ENCODE peak calls at places on chromosomes 13 and 19, in nine cellular contexts. E, V, R, X, Y, C, I, L and M are unnamed samples. For H3K4me1, the result is how much of the 10 kb centered on the place peaks cover.

GRCh38 chr19:36775768-36776167 is 3.2 kb upstream of the ZNF850 start:
- DNase-seq in V (no peak), E (no peak), Y (no peak), I (no peak), R (no peak), C (no peak), L (peak), X (peak), M (no peak)

GRCh38 chr19:32273483-32273882 is 71.9 kb upstream of the ZNF507 start:
- DNase-seq in V (no peak), R (no peak), E (no peak), X (no peak), C (no peak), Y (no peak), L (no peak), I (no peak), M (no peak)

GRCh38 chr13:51585234-51585672 is 991 bp downstream of the WDFY2 start:
- DNase-seq in L (no peak), R (no peak), X (no peak), I (no peak), E (no peak), C (no peak), Y (no peak), V (no peak), M (no peak)

GRCh38 chr13:31875134-31875533 is 135.8 kb downstream of the RXFP2 start:
- DNase-seq in E (no peak), I (no peak), L (no peak), C (no peak), Y (no peak), X (no peak), V (no peak), R (no peak), M (no peak)

GRCh38 chr13:75993823-75994222 is 357.7 kb downstream of the LMO7 start:
- DNase-seq in V (no peak), C (no peak), L (no peak), I (no peak), X (no peak), Y (no peak), R (peak), E (no peak), M (no peak)

GRCh38 chr13:31073859-31074718 is 87.6 kb downstream of the HSPH1 start:
- DNase-seq in Y (no peak), I (no peak), X (no peak), C (no peak), E (no peak), L (no peak), V (no peak), R (no peak), M (no peak)

GRCh38 chr13:98450495-98451167 is 126.3 kb downstream of the STK24 start:
- DNase-seq in L (peak), R (no peak), Y (no peak), E (no peak), C (no peak), X (peak), V (peak), I (peak), M (no peak)

GRCh38 chr19:7333198-7334118 is 15.3 kb upstream of the ARHGEF18 start:
- DNase-seq in Y (no peak), C (no peak), E (no peak), V (peak), I (no peak), L (no peak), X (peak), R (peak), M (no peak)

GRCh38 chr19:44747739-44748425 is 626 bp upstream of the BCL3 start:
- DNase-seq in E (no peak), R (peak), L (peak), C (peak), Y (peak), V (peak), X (peak), I (peak), M (no peak)

GRCh38 chr13:32415019-32415418 is 12.9 kb downstream of the N4BP2L1 start:
- DNase-seq in V (no peak), C (peak), I (no peak), Y (no peak), X (no peak), L (no peak), R (peak), E (no peak), M (no peak)

GRCh38 chr19:46603195-46603637 is 2.1 kb downstream of the CALM3 start:
- DNase-seq in E (no peak), V (peak), C (peak), X (peak), L (no peak), Y (peak), I (no peak), R (no peak), M (no peak)
- H3K27ac ChIP-seq in E (peak), V (peak), C (peak), X (peak), L (peak), Y (peak), I (peak), R (no peak), M (peak)

DNA sequence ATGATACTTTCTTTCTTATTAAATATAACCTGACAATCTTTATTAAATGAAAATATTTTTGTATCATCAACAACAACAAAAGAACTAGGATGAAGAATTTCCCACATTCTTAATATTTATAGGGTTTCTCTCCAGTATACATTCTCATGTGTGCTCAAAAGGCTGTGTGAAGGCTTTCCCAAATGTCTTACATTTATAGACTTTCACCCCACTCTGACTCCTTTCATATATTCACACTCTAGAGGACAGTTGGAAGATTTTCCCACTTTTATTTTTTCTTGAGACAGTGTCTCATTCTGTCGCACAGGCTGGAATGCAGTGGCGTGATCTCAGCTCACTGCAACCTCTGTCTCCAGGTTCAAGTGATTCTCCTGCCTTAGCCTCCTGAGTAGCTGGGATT is 22.4 kb downstream of the ZNF14 start:
- DNase-seq in L (no peak), R (no peak), E (no peak), Y (no peak), X (no peak), V (no peak), I (no peak), C (no peak), M (no peak)
- H3K4me3 ChIP-seq in L (no peak), R (peak), E (no peak), Y (no peak), X (no peak), V (no peak), I (no peak), C (no peak), M (no peak)

GRCh38 chr13:111211789-111212516 is 96.8 kb downstream of the ARHGEF7 start:
- DNase-seq in C (no peak), X (no peak), Y (no peak), L (no peak), E (no peak), V (no peak), R (no peak), I (no peak), M (no peak)

GRCh38 chr13:111210488-111210887 is 95.4 kb downstream of the ARHGEF7 start:
- DNase-seq in L (peak), R (peak), E (no peak), X (no peak), C (no peak), I (no peak), Y (no peak), V (peak), M (no peak)

GRCh38 chr13:111209613-111210012 is 94.5 kb downstream of the ARHGEF7 start:
- DNase-seq in Y (no peak), X (no peak), I (no peak), L (no peak), E (no peak), C (no peak), V (no peak), R (no peak), M (no peak)

GRCh38 chr13:111210082-111210481 is 95.0 kb downstream of the ARHGEF7 start:
- DNase-seq in E (no peak), X (no peak), L (no peak), V (no peak), I (no peak), R (no peak), Y (no peak), C (no peak), M (no peak)

GRCh38 chr13:111210945-111211469 is 95.9 kb downstream of the ARHGEF7 start:
- DNase-seq in C (no peak), V (no peak), X (no peak), E (no peak), I (no peak), Y (no peak), R (no peak), L (no peak), M (no peak)
- H3K4me1 ChIP-seq in C (under half), V (under half), X (half or more), E (half or more), I (under half), Y (half or more), R (under half), L (half or more), M (under half)

DNA sequence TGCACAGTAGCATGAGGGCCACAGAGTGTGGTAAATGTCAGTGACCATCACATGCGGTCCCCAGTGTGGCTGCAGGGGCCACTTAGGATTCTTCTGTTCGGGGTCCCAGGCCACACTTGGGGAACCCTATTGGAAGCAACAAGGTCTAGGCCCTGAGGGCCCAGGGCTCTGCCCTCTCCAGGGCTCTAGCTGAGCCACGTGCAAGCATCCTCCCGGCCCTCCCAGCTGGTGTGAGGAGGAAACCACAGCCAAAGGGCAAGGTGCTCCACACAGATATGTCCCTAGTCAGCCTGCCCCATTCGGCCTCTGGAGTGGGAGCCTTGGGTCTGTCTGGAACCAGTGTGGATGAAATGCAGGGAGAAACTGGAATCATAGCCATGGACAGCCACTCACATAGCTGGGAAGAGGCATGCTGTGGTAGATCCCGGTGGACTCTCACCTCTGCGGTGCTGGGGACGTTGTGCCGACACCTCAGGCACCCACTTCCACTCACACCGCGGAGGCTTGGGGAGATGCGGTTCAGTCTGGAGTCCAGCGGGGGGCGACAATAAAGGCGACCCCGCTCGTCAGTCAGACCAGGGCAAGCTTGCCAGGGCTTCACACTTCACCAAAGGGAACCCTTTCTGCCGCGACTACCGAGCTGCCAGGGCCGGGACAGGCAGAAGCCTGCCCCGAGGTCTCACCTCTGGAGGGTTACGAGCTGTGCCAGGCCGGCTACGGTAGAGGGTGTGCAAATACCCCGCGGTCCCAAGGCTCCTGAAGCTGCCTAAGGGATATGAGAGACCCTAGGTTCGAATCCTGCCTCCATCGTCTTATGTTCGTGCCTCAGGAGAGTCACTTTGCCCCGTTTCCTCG is 4.3 kb upstream of the ZNF497 start:
- DNase-seq in L (no peak), R (no peak), E (no peak), V (no peak), C (no peak), X (no peak), Y (no peak), I (no peak), M (no peak)
- H3K27ac ChIP-seq in L (no peak), R (no peak), E (no peak), V (no peak), C (no peak), X (no peak), Y (no peak), I (no peak), M (no peak)